ENCODE peak calls at places on chromosomes 13 and 19, in four cellular contexts. V is stimulated activated CD4-positive, alpha-beta T cell treated with anti-CD3 and anti-CD28 coated beads, Interleukin-12 subunit alpha, Interleukin-12 subunit beta, amount 100 ng/mL, for 24 hours; X is Panc1; N is AG09319. Z is an unnamed sample.

GRCh38 chr13:52160053-52160452 is 656 bp upstream of the NEK3 start:
- DNase-seq in V (no peak), X (no peak), N (no peak), Z (no peak)

GRCh38 chr13:43874512-43875092 is 4.9 kb downstream of the CCDC122 start:
- DNase-seq in V (no peak), X (no peak), N (no peak), Z (no peak)

GRCh38 chr19:46944918-46945628 is 74.6 kb upstream of the NPAS1 start:
- DNase-seq in V (no peak), X (no peak), N (peak), Z (peak)

GRCh38 chr13:43787998-43788397 is 1.2 kb upstream of the ENOX1 start:
- DNase-seq in V (no peak), X (no peak), N (no peak), Z (no peak)

GRCh38 chr13:20119960-20120359 is 40.9 kb downstream of the GJA3 start:
- DNase-seq in V (no peak), X (no peak), N (no peak), Z (no peak)

GRCh38 chr19:8148410-8149231 is 771 bp downstream of the FBN3 start:
- DNase-seq in V (no peak), X (no peak), N (no peak), Z (no peak)

GRCh38 chr19:5321851-5322681 is 18.5 kb downstream of the PTPRS start:
- DNase-seq in V (no peak), X (no peak), N (no peak), Z (no peak)

GRCh38 chr13:77222000-77222690 is 104.7 kb downstream of the MYCBP2 start:
- DNase-seq in V (no peak), X (no peak), N (no peak), Z (no peak)

GRCh38 chr13:107124129-107124718 is 556.3 kb upstream of the ARGLU1 start:
- DNase-seq in V (no peak), X (no peak), N (no peak), Z (no peak)

GRCh38 chr19:6774821-6775707 is 2.6 kb downstream of the VAV1 start:
- DNase-seq in V (no peak), X (no peak), N (no peak), Z (no peak)

GRCh38 chr19:9792191-9793050 is 23.9 kb upstream of the ZNF846 start:
- DNase-seq in V (peak), X (peak), N (peak), Z (peak)

GRCh38 chr13:111210945-111211469 is 95.9 kb downstream of the ARHGEF7 start:
- DNase-seq in V (no peak), X (no peak), N (no peak), Z (no peak)

GRCh38 chr19:15419413-15420025 is 731 bp upstream of the AKAP8L start:
- DNase-seq in V (no peak), X (no peak), N (no peak), Z (no peak)

GRCh38 chr19:28358604-28359003 is 854.3 kb downstream of the UQCRFS1 start:
- DNase-seq in V (no peak), X (no peak), N (no peak), Z (no peak)